ENCODE peak calls at places on chromosomes 6 and 20, in nine cellular contexts. One of them, this sample, is unnamed.

GRCh38 chr6:99189823-99190721 is 159.4 kb downstream of the FAXC start:
- DNase-seq in MV-4-11: no peak
- DNase-seq in brain microvascular endothelial cell: no peak
- DNase-seq in Peyer's patch: no peak
- DNase-seq in mucosa of gallbladder: no peak
- DNase-seq in transverse colon: no peak
- DNase-seq in SK-N-MC: no peak
- DNase-seq in dorsolateral prefrontal cortex: no peak
- DNase-seq in activated T-cell treated with anti-CD3 and anti-CD28 coated beads for 1 hour: no peak
- DNase-seq in this sample: no peak

GRCh38 chr6:37531026-37531425 is 31.3 kb upstream of the CCDC167 start:
- DNase-seq in MV-4-11: no peak
- DNase-seq in brain microvascular endothelial cell: peak
- DNase-seq in Peyer's patch: no peak
- DNase-seq in mucosa of gallbladder: no peak
- DNase-seq in transverse colon: no peak
- DNase-seq in SK-N-MC: no peak
- DNase-seq in dorsolateral prefrontal cortex: no peak
- DNase-seq in activated T-cell treated with anti-CD3 and anti-CD28 coated beads for 1 hour: no peak
- DNase-seq in this sample: no peak

GRCh38 chr20:34396408-34396807 is 33.3 kb downstream of the ITCH start:
- DNase-seq in MV-4-11: no peak
- DNase-seq in brain microvascular endothelial cell: no peak
- DNase-seq in Peyer's patch: no peak
- DNase-seq in mucosa of gallbladder: no peak
- DNase-seq in transverse colon: no peak
- DNase-seq in SK-N-MC: no peak
- DNase-seq in dorsolateral prefrontal cortex: no peak
- DNase-seq in activated T-cell treated with anti-CD3 and anti-CD28 coated beads for 1 hour: no peak
- DNase-seq in this sample: no peak

GRCh38 chr6:786946-787763 is 94.2 kb upstream of the EXOC2 start:
- DNase-seq in MV-4-11: peak
- DNase-seq in brain microvascular endothelial cell: no peak
- DNase-seq in Peyer's patch: no peak
- DNase-seq in mucosa of gallbladder: no peak
- DNase-seq in transverse colon: no peak
- DNase-seq in SK-N-MC: no peak
- DNase-seq in dorsolateral prefrontal cortex: no peak
- DNase-seq in activated T-cell treated with anti-CD3 and anti-CD28 coated beads for 1 hour: no peak
- DNase-seq in this sample: no peak

GRCh38 chr6:83310046-83310445 is 116.9 kb downstream of the RWDD2A start:
- DNase-seq in MV-4-11: no peak
- DNase-seq in brain microvascular endothelial cell: no peak
- DNase-seq in Peyer's patch: no peak
- DNase-seq in mucosa of gallbladder: no peak
- DNase-seq in transverse colon: no peak
- DNase-seq in SK-N-MC: no peak
- DNase-seq in dorsolateral prefrontal cortex: no peak
- DNase-seq in activated T-cell treated with anti-CD3 and anti-CD28 coated beads for 1 hour: no peak
- DNase-seq in this sample: no peak

GRCh38 chr6:129575378-129576118 is 134.4 kb downstream of the ARHGAP18 start:
- DNase-seq in MV-4-11: peak
- DNase-seq in brain microvascular endothelial cell: peak
- DNase-seq in Peyer's patch: no peak
- DNase-seq in mucosa of gallbladder: peak
- DNase-seq in transverse colon: no peak
- DNase-seq in SK-N-MC: no peak
- DNase-seq in dorsolateral prefrontal cortex: no peak
- DNase-seq in activated T-cell treated with anti-CD3 and anti-CD28 coated beads for 1 hour: no peak
- DNase-seq in this sample: no peak

GRCh38 chr6:113122060-113122459 is 735.1 kb upstream of the MARCKS start:
- DNase-seq in MV-4-11: no peak
- DNase-seq in brain microvascular endothelial cell: peak
- DNase-seq in Peyer's patch: no peak
- DNase-seq in mucosa of gallbladder: no peak
- DNase-seq in transverse colon: no peak
- DNase-seq in SK-N-MC: no peak
- DNase-seq in dorsolateral prefrontal cortex: no peak
- DNase-seq in activated T-cell treated with anti-CD3 and anti-CD28 coated beads for 1 hour: no peak
- DNase-seq in this sample: no peak

GRCh38 chr6:46704562-46704961 is 16.9 kb downstream of the TDRD6 start:
- DNase-seq in MV-4-11: peak
- DNase-seq in brain microvascular endothelial cell: peak
- DNase-seq in Peyer's patch: no peak
- DNase-seq in mucosa of gallbladder: no peak
- DNase-seq in transverse colon: no peak
- DNase-seq in SK-N-MC: no peak
- DNase-seq in dorsolateral prefrontal cortex: no peak
- DNase-seq in activated T-cell treated with anti-CD3 and anti-CD28 coated beads for 1 hour: no peak
- DNase-seq in this sample: no peak

GRCh38 chr20:23655551-23656211 is 17.9 kb upstream of the CST3 start:
- DNase-seq in MV-4-11: peak
- DNase-seq in brain microvascular endothelial cell: no peak
- DNase-seq in Peyer's patch: no peak
- DNase-seq in mucosa of gallbladder: peak
- DNase-seq in transverse colon: peak
- DNase-seq in SK-N-MC: no peak
- DNase-seq in dorsolateral prefrontal cortex: peak
- DNase-seq in activated T-cell treated with anti-CD3 and anti-CD28 coated beads for 1 hour: no peak
- DNase-seq in this sample: no peak

GRCh38 chr20:61935926-61936700 is 129.6 kb downstream of the TAF4 start:
- DNase-seq in MV-4-11: no peak
- DNase-seq in brain microvascular endothelial cell: no peak
- DNase-seq in Peyer's patch: no peak
- DNase-seq in mucosa of gallbladder: no peak
- DNase-seq in transverse colon: no peak
- DNase-seq in SK-N-MC: no peak
- DNase-seq in dorsolateral prefrontal cortex: no peak
- DNase-seq in activated T-cell treated with anti-CD3 and anti-CD28 coated beads for 1 hour: no peak
- DNase-seq in this sample: no peak

GRCh38 chr20:15811951-15812350 is 761.3 kb downstream of the KIF16B start:
- DNase-seq in MV-4-11: no peak
- DNase-seq in brain microvascular endothelial cell: no peak
- DNase-seq in Peyer's patch: no peak
- DNase-seq in mucosa of gallbladder: no peak
- DNase-seq in transverse colon: no peak
- DNase-seq in SK-N-MC: no peak
- DNase-seq in dorsolateral prefrontal cortex: no peak
- DNase-seq in activated T-cell treated with anti-CD3 and anti-CD28 coated beads for 1 hour: no peak
- DNase-seq in this sample: no peak

GRCh38 chr6:161422710-161423109 is 148.8 kb upstream of the AGPAT4 start:
- DNase-seq in MV-4-11: no peak
- DNase-seq in brain microvascular endothelial cell: peak
- DNase-seq in Peyer's patch: no peak
- DNase-seq in mucosa of gallbladder: no peak
- DNase-seq in transverse colon: no peak
- DNase-seq in SK-N-MC: no peak
- DNase-seq in dorsolateral prefrontal cortex: no peak
- DNase-seq in activated T-cell treated with anti-CD3 and anti-CD28 coated beads for 1 hour: no peak
- DNase-seq in this sample: no peak

GRCh38 chr6:75397806-75398465 is 95.7 kb downstream of the FILIP1 start:
- DNase-seq in MV-4-11: no peak
- DNase-seq in brain microvascular endothelial cell: no peak
- DNase-seq in Peyer's patch: no peak
- DNase-seq in mucosa of gallbladder: no peak
- DNase-seq in transverse colon: no peak
- DNase-seq in SK-N-MC: no peak
- DNase-seq in dorsolateral prefrontal cortex: no peak
- DNase-seq in activated T-cell treated with anti-CD3 and anti-CD28 coated beads for 1 hour: no peak
- DNase-seq in this sample: no peak

GRCh38 chr6:118324081-118324480 is 224.0 kb upstream of the PLN start:
- DNase-seq in MV-4-11: no peak
- DNase-seq in brain microvascular endothelial cell: no peak
- DNase-seq in Peyer's patch: no peak
- DNase-seq in mucosa of gallbladder: no peak
- DNase-seq in transverse colon: no peak
- DNase-seq in SK-N-MC: no peak
- DNase-seq in dorsolateral prefrontal cortex: no peak
- DNase-seq in activated T-cell treated with anti-CD3 and anti-CD28 coated beads for 1 hour: no peak
- DNase-seq in this sample: no peak

GRCh38 chr6:111228094-111228493 is 140.8 kb downstream of the SLC16A10 start:
- DNase-seq in MV-4-11: peak
- DNase-seq in brain microvascular endothelial cell: no peak
- DNase-seq in Peyer's patch: no peak
- DNase-seq in mucosa of gallbladder: no peak
- DNase-seq in transverse colon: no peak
- DNase-seq in SK-N-MC: no peak
- DNase-seq in dorsolateral prefrontal cortex: no peak
- DNase-seq in activated T-cell treated with anti-CD3 and anti-CD28 coated beads for 1 hour: no peak
- DNase-seq in this sample: no peak

GRCh38 chr6:15948930-15949900 is 179.7 kb upstream of the MYLIP start:
- DNase-seq in MV-4-11: no peak
- DNase-seq in brain microvascular endothelial cell: peak
- DNase-seq in Peyer's patch: no peak
- DNase-seq in mucosa of gallbladder: peak
- DNase-seq in transverse colon: peak
- DNase-seq in SK-N-MC: no peak
- DNase-seq in dorsolateral prefrontal cortex: no peak
- DNase-seq in activated T-cell treated with anti-CD3 and anti-CD28 coated beads for 1 hour: no peak
- DNase-seq in this sample: no peak

GRCh38 chr6:106939208-106939607 is 35.3 kb downstream of the CD24 start:
- DNase-seq in MV-4-11: no peak
- DNase-seq in brain microvascular endothelial cell: no peak
- DNase-seq in Peyer's patch: no peak
- DNase-seq in mucosa of gallbladder: no peak
- DNase-seq in transverse colon: no peak
- DNase-seq in SK-N-MC: no peak
- DNase-seq in dorsolateral prefrontal cortex: no peak
- DNase-seq in activated T-cell treated with anti-CD3 and anti-CD28 coated beads for 1 hour: no peak
- DNase-seq in this sample: no peak

GRCh38 chr20:24677626-24678328 is 208.3 kb downstream of the SYNDIG1 start:
- DNase-seq in MV-4-11: no peak
- DNase-seq in brain microvascular endothelial cell: no peak
- DNase-seq in Peyer's patch: no peak
- DNase-seq in mucosa of gallbladder: no peak
- DNase-seq in transverse colon: no peak
- DNase-seq in SK-N-MC: no peak
- DNase-seq in dorsolateral prefrontal cortex: peak
- DNase-seq in activated T-cell treated with anti-CD3 and anti-CD28 coated beads for 1 hour: no peak
- DNase-seq in this sample: no peak

GRCh38 chr6:44064089-44064947 is 62.9 kb downstream of the MRPL14 start:
- DNase-seq in MV-4-11: no peak
- DNase-seq in brain microvascular endothelial cell: peak
- DNase-seq in Peyer's patch: peak
- DNase-seq in mucosa of gallbladder: peak
- DNase-seq in transverse colon: peak
- DNase-seq in SK-N-MC: no peak
- DNase-seq in dorsolateral prefrontal cortex: no peak
- DNase-seq in activated T-cell treated with anti-CD3 and anti-CD28 coated beads for 1 hour: no peak
- DNase-seq in this sample: no peak

GRCh38 chr6:46751658-46752057 is 4.9 kb downstream of the ANKRD66 start:
- DNase-seq in MV-4-11: no peak
- DNase-seq in brain microvascular endothelial cell: no peak
- DNase-seq in Peyer's patch: no peak
- DNase-seq in mucosa of gallbladder: no peak
- DNase-seq in transverse colon: no peak
- DNase-seq in SK-N-MC: no peak
- DNase-seq in dorsolateral prefrontal cortex: no peak
- DNase-seq in activated T-cell treated with anti-CD3 and anti-CD28 coated beads for 1 hour: no peak
- DNase-seq in this sample: no peak

GRCh38 chr6:10720229-10720959 is 2.5 kb upstream of the TMEM14C start:
- DNase-seq in MV-4-11: peak
- DNase-seq in brain microvascular endothelial cell: no peak
- DNase-seq in Peyer's patch: peak
- DNase-seq in mucosa of gallbladder: peak
- DNase-seq in transverse colon: peak
- DNase-seq in SK-N-MC: no peak
- DNase-seq in dorsolateral prefrontal cortex: peak
- DNase-seq in activated T-cell treated with anti-CD3 and anti-CD28 coated beads for 1 hour: peak
- DNase-seq in this sample: no peak

GRCh38 chr6:166497087-166497899 is 89.2 kb downstream of the RAMACL start:
- DNase-seq in MV-4-11: no peak
- DNase-seq in brain microvascular endothelial cell: no peak
- DNase-seq in Peyer's patch: no peak
- DNase-seq in mucosa of gallbladder: no peak
- DNase-seq in transverse colon: no peak
- DNase-seq in SK-N-MC: no peak
- DNase-seq in dorsolateral prefrontal cortex: no peak
- DNase-seq in activated T-cell treated with anti-CD3 and anti-CD28 coated beads for 1 hour: no peak
- DNase-seq in this sample: no peak

GRCh38 chr6:161444464-161444863 is 170.6 kb upstream of the AGPAT4 start:
- DNase-seq in MV-4-11: peak
- DNase-seq in brain microvascular endothelial cell: no peak
- DNase-seq in Peyer's patch: no peak
- DNase-seq in mucosa of gallbladder: peak
- DNase-seq in transverse colon: no peak
- DNase-seq in SK-N-MC: no peak
- DNase-seq in dorsolateral prefrontal cortex: peak
- DNase-seq in activated T-cell treated with anti-CD3 and anti-CD28 coated beads for 1 hour: no peak
- DNase-seq in this sample: no peak

GRCh38 chr20:32485126-32485769 is 99.9 kb downstream of the NOL4L start:
- DNase-seq in MV-4-11: peak
- DNase-seq in brain microvascular endothelial cell: peak
- DNase-seq in Peyer's patch: peak
- DNase-seq in mucosa of gallbladder: peak
- DNase-seq in transverse colon: peak
- DNase-seq in SK-N-MC: peak
- DNase-seq in dorsolateral prefrontal cortex: peak
- DNase-seq in activated T-cell treated with anti-CD3 and anti-CD28 coated beads for 1 hour: peak
- DNase-seq in this sample: peak

GRCh38 chr6:48206091-48206490 is 95.1 kb upstream of the PTCHD4 start:
- DNase-seq in MV-4-11: no peak
- DNase-seq in brain microvascular endothelial cell: no peak
- DNase-seq in Peyer's patch: no peak
- DNase-seq in mucosa of gallbladder: no peak
- DNase-seq in transverse colon: no peak
- DNase-seq in SK-N-MC: no peak
- DNase-seq in dorsolateral prefrontal cortex: no peak
- DNase-seq in activated T-cell treated with anti-CD3 and anti-CD28 coated beads for 1 hour: no peak
- DNase-seq in this sample: no peak

GRCh38 chr6:99282479-99283062 is 66.9 kb downstream of the FAXC start:
- DNase-seq in MV-4-11: peak
- DNase-seq in brain microvascular endothelial cell: no peak
- DNase-seq in Peyer's patch: no peak
- DNase-seq in mucosa of gallbladder: no peak
- DNase-seq in transverse colon: no peak
- DNase-seq in SK-N-MC: peak
- DNase-seq in dorsolateral prefrontal cortex: no peak
- DNase-seq in activated T-cell treated with anti-CD3 and anti-CD28 coated beads for 1 hour: no peak
- DNase-seq in this sample: no peak

GRCh38 chr6:165034271-165034741 is 275.1 kb downstream of the C6orf118 start:
- DNase-seq in MV-4-11: no peak
- DNase-seq in brain microvascular endothelial cell: no peak
- DNase-seq in Peyer's patch: no peak
- DNase-seq in mucosa of gallbladder: no peak
- DNase-seq in transverse colon: no peak
- DNase-seq in SK-N-MC: no peak
- DNase-seq in dorsolateral prefrontal cortex: no peak
- DNase-seq in activated T-cell treated with anti-CD3 and anti-CD28 coated beads for 1 hour: no peak
- DNase-seq in this sample: no peak

GRCh38 chr6:127481628-127482027 is 22.4 kb upstream of the KIAA0408 start:
- DNase-seq in MV-4-11: no peak
- DNase-seq in brain microvascular endothelial cell: peak
- DNase-seq in Peyer's patch: no peak
- DNase-seq in mucosa of gallbladder: no peak
- DNase-seq in transverse colon: no peak
- DNase-seq in SK-N-MC: no peak
- DNase-seq in dorsolateral prefrontal cortex: no peak
- DNase-seq in activated T-cell treated with anti-CD3 and anti-CD28 coated beads for 1 hour: no peak
- DNase-seq in this sample: no peak

GRCh38 chr6:57256541-57256940 is 34.4 kb upstream of the RAB23 start:
- DNase-seq in MV-4-11: no peak
- DNase-seq in brain microvascular endothelial cell: peak
- DNase-seq in Peyer's patch: no peak
- DNase-seq in mucosa of gallbladder: no peak
- DNase-seq in transverse colon: no peak
- DNase-seq in SK-N-MC: no peak
- DNase-seq in dorsolateral prefrontal cortex: no peak
- DNase-seq in activated T-cell treated with anti-CD3 and anti-CD28 coated beads for 1 hour: no peak
- DNase-seq in this sample: no peak